ENCODE peak calls at places on chromosomes 3 and 15, in six cellular contexts. D is IMR-90, P is H54, X is H1, R is heart left ventricle, S is HCT116. N is an unnamed sample.

GRCh38 chr3:111765136-111765535 is 93.9 kb upstream of the PHLDB2 start:
- DNase-seq in D (no peak), P (no peak), X (no peak), R (no peak), S (no peak), N (no peak)

GRCh38 chr3:186432189-186432588 is 70.2 kb upstream of the DGKG start:
- DNase-seq in D (peak), P (no peak), X (peak), R (no peak), S (no peak), N (no peak)

GRCh38 chr3:143786229-143787199 is 61.8 kb downstream of the SLC9A9 start:
- DNase-seq in D (peak), P (no peak), X (no peak), R (no peak), S (no peak), N (peak)

GRCh38 chr3:55481067-55481917 is 5.8 kb downstream of the WNT5A start:
- DNase-seq in D (peak), P (no peak), X (peak), R (no peak), S (no peak), N (no peak)

GRCh38 chr15:77866186-77866585 is 211.3 kb downstream of the TBC1D2B start:
- DNase-seq in D (no peak), P (no peak), X (no peak), R (no peak), S (no peak), N (no peak)

GRCh38 chr3:49803464-49804140 is 541 bp downstream of the INKA1 start:
- DNase-seq in D (peak), P (no peak), X (no peak), R (no peak), S (no peak), N (peak)

GRCh38 chr3:105867690-105868449 is 942 bp downstream of the CBLB start:
- DNase-seq in D (no peak), P (no peak), X (no peak), R (no peak), S (no peak), N (no peak)

GRCh38 chr3:32148356-32148755 is 41.9 kb downstream of the GPD1L start:
- DNase-seq in D (no peak), P (no peak), X (no peak), R (no peak), S (no peak), N (no peak)

GRCh38 chr15:72306211-72306785 is 13.7 kb downstream of the CELF6 start:
- DNase-seq in D (peak), P (no peak), X (peak), R (no peak), S (no peak), N (peak)

GRCh38 chr15:100918690-100919480 is at the start of gene LRRK1:
- DNase-seq in D (peak), P (peak), X (peak), R (peak), S (no peak), N (peak)

GRCh38 chr15:101176625-101177024 is 75.2 kb downstream of the CHSY1 start:
- DNase-seq in D (peak), P (no peak), X (no peak), R (no peak), S (no peak), N (no peak)

GRCh38 chr3:184352149-184352785 is 9.1 kb downstream of the CLCN2 start:
- DNase-seq in D (no peak), P (no peak), X (no peak), R (no peak), S (no peak), N (no peak)

GRCh38 chr3:129311054-129311902 is 32.6 kb downstream of the HMCES start:
- DNase-seq in D (no peak), P (no peak), X (no peak), R (no peak), S (no peak), N (no peak)

GRCh38 chr15:78855746-78856145 is 16.9 kb upstream of the MORF4L1 start:
- DNase-seq in D (peak), P (no peak), X (no peak), R (no peak), S (no peak), N (no peak)

GRCh38 chr3:43244694-43245093 is 41.6 kb upstream of the SNRK start:
- DNase-seq in D (no peak), P (no peak), X (no peak), R (no peak), S (no peak), N (no peak)

GRCh38 chr3:7999363-7999762 is 502.3 kb upstream of the LMCD1 start:
- DNase-seq in D (no peak), P (no peak), X (peak), R (no peak), S (no peak), N (no peak)

GRCh38 chr3:173688216-173688842 is 290.8 kb downstream of the NLGN1 start:
- DNase-seq in D (peak), P (no peak), X (no peak), R (no peak), S (no peak), N (no peak)

GRCh38 chr3:71006810-71007785 is 576.4 kb downstream of the FOXP1 start:
- DNase-seq in D (no peak), P (no peak), X (no peak), R (no peak), S (no peak), N (peak)

GRCh38 chr15:70512772-70513362 is 250.5 kb downstream of the UACA start:
- DNase-seq in D (peak), P (peak), X (peak), R (no peak), S (peak), N (peak)

GRCh38 chr15:98866503-98866902 is 141.1 kb downstream of the PGPEP1L start:
- DNase-seq in D (peak), P (no peak), X (no peak), R (no peak), S (no peak), N (no peak)

GRCh38 chr15:31352911-31353811 is 26.5 kb downstream of the KLF13 start:
- DNase-seq in D (peak), P (no peak), X (no peak), R (peak), S (no peak), N (peak)
- TF ChIP-seq POLR2A in D (no peak), P (no peak), X (no peak), R (no peak), S (no peak), N (no peak)

DNA sequence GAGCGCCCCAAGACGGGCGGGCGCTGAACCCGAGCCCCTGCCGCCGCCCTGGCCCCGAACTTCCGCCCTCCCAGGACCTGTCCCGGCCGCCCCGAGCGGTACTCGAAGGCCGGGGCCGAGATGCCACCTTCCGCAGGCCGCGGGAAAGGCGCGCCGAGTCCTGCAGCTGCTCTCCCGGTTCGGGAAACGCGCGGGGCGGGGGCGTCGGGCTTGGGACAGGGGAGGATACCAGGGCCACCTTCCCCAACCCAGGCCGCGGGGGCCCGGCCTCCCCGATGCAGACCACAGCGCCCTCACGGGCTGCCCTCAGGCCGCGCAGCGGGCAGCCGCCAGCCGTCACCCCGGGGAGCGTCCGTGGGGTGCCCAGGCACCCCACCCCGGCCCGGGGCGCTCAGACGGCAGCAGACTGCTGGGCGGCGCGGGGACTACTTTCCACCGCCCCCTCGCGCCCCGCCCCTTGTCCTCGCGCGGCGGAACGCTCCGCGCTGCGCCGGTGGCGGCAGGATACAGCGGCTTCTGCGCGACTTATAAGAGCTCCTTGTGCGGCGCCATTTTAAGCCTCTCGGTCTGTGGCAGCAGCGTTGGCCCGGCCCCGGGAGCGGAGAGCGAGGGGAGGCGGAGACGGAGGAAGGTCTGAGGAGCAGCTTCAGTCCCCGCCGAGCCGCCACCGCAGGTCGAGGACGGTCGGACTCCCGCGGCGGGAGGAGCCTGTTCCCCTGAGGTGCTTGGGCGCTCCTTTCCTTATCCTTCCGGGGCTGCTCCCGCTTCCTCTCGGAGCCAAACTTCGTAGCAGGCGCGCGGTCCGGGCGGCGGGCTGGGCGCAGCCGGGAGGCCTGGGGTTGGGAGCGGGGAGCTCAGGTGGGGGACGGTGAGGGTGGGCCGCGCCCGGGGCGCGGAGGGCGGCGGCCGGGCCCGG is at the start of gene CTNNB1:
- DNase-seq in D (peak), P (peak), X (peak), R (peak), S (peak), N (peak)
- TF ChIP-seq POLR2A in D (peak), P (peak), X (peak), R (peak), S (peak), N (peak)

DNA sequence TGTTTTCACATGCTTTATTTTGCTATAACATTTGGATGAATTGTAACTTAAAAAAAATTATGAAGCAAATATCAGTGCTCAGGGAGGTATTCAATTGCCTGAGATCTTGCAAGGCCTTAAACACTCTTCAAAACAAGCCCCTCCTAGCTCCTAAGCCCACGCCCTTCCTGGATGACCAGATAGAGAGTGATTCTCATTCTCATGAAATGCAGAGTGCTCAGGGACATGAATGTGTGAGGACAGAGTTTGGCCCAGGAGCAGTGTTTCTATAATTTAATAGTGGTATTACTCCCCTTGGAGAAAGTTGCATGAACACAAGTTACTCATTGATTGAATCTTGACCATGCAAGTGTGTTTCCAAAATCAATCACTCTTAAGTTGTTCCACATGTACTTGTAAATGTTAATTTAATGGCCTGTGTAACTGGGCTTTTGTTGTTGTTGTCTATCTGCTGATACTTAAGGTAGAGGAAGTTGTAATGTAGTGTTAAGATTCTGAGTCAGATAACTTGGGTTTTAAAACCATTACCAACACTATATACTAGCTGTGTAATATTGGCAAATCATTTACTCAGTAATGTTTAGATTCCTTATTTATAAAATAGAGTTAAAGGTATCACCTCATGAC is 181.6 kb downstream of the ADAMTSL3 start:
- DNase-seq in D (no peak), P (no peak), X (no peak), R (no peak), S (no peak), N (no peak)
- TF ChIP-seq POLR2A in D (no peak), P (no peak), X (no peak), R (no peak), S (no peak), N (no peak)

GRCh38 chr3:99852851-99853250 is 35.2 kb downstream of the CMSS1 start:
- DNase-seq in D (no peak), P (no peak), X (no peak), R (no peak), S (no peak), N (no peak)

GRCh38 chr3:99850608-99851007 is 32.9 kb downstream of the CMSS1 start:
- DNase-seq in D (no peak), P (no peak), X (no peak), R (no peak), S (no peak), N (peak)

GRCh38 chr3:99848433-99848832 is 30.8 kb downstream of the CMSS1 start:
- DNase-seq in D (no peak), P (no peak), X (no peak), R (no peak), S (no peak), N (no peak)

GRCh38 chr3:99854899-99855298 is 37.2 kb downstream of the CMSS1 start:
- DNase-seq in D (no peak), P (no peak), X (no peak), R (no peak), S (no peak), N (no peak)

GRCh38 chr3:99851955-99852354 is 34.3 kb downstream of the CMSS1 start:
- DNase-seq in D (no peak), P (no peak), X (no peak), R (no peak), S (no peak), N (no peak)
- TF ChIP-seq POLR2A in D (no peak), P (no peak), X (no peak), R (no peak), S (no peak), N (no peak)

GRCh38 chr3:161369531-161369930 is 1.8 kb downstream of the SPTSSB start:
- DNase-seq in D (no peak), P (no peak), X (no peak), R (no peak), S (no peak), N (no peak)

GRCh38 chr3:161371441-161372320 is at the start of gene SPTSSB:
- DNase-seq in D (no peak), P (no peak), X (peak), R (peak), S (peak), N (peak)

GRCh38 chr3:161372321-161373260 is 1.3 kb upstream of the SPTSSB start:
- DNase-seq in D (no peak), P (no peak), X (peak), R (peak), S (peak), N (no peak)
- TF ChIP-seq POLR2A in D (no peak), P (no peak), X (no peak), R (no peak), S (no peak), N (no peak)